ENCODE peak calls at places on chromosomes 3 and 15, in eight cellular contexts. R is AG10803; E is putamen; I is iris pigment epithelial cell; B is heart right ventricle; J is T-helper 9 cell; K is activated CD4-positive, alpha-beta T cell treated with anti-CD3 and anti-CD28 coated beads for 1 hour; V is NCI-H69. L is an unnamed sample.

GRCh38 chr15:100005013-100005412 is 271.8 kb upstream of the LYSMD4 start:
- DNase-seq in I (no peak), E (no peak), V (no peak), J (no peak), R (no peak), K (no peak), B (no peak), L (no peak)

GRCh38 chr15:101013769-101014223 is 94.6 kb downstream of the LRRK1 start:
- DNase-seq in R (no peak), J (no peak), B (no peak), I (no peak), E (no peak), K (no peak), V (peak), L (no peak)

GRCh38 chr3:53816430-53816829 is 29.8 kb downstream of the CHDH start:
- DNase-seq in E (peak), J (no peak), R (no peak), B (no peak), V (no peak), I (no peak), K (no peak), L (no peak)

GRCh38 chr15:31027948-31028586 is 36.6 kb upstream of the MTMR10 start:
- DNase-seq in R (no peak), V (peak), B (no peak), K (no peak), J (no peak), E (no peak), I (no peak), L (no peak)

GRCh38 chr3:184821034-184821433 is 9.1 kb downstream of the VPS8 start:
- DNase-seq in I (no peak), V (no peak), R (no peak), J (no peak), E (no peak), K (no peak), B (no peak), L (no peak)

GRCh38 chr3:117526485-117527079 is 817.0 kb downstream of the TUSC7 start:
- DNase-seq in K (no peak), I (peak), B (no peak), J (no peak), E (peak), R (peak), V (peak), L (no peak)

GRCh38 chr3:71652786-71653419 is 69.4 kb upstream of the FOXP1 start:
- DNase-seq in E (peak), K (no peak), J (no peak), I (peak), R (peak), V (peak), B (no peak), L (no peak)

GRCh38 chr15:86571873-86572272 is 492.2 kb downstream of the AGBL1 start:
- DNase-seq in E (no peak), I (no peak), V (no peak), B (peak), K (no peak), J (no peak), R (no peak), L (no peak)

GRCh38 chr15:88571153-88572029 is 24.9 kb upstream of the DET1 start:
- DNase-seq in R (no peak), E (no peak), V (peak), I (no peak), K (no peak), J (no peak), B (peak), L (no peak)

GRCh38 chr3:132421832-132422231 is 4.5 kb downstream of the DNAJC13 start:
- DNase-seq in E (no peak), R (peak), V (no peak), J (no peak), K (no peak), B (no peak), I (peak), L (no peak)

GRCh38 chr15:74870496-74871213 is 2.5 kb downstream of the SCAMP2 start:
- DNase-seq in E (no peak), J (no peak), B (no peak), R (peak), K (no peak), V (no peak), I (peak), L (no peak)

GRCh38 chr3:168951884-168952283 is 711.6 kb downstream of the MECOM start:
- DNase-seq in R (no peak), I (no peak), J (no peak), B (no peak), E (no peak), V (peak), K (no peak), L (no peak)

GRCh38 chr15:33735637-33736247 is 232.6 kb upstream of the CHRM5 start:
- DNase-seq in J (no peak), B (no peak), K (no peak), R (peak), E (no peak), I (peak), V (peak), L (no peak)

GRCh38 chr15:31824009-31824408 is 206.3 kb upstream of the CHRNA7 start:
- DNase-seq in V (no peak), J (no peak), B (no peak), R (no peak), E (no peak), I (no peak), K (no peak), L (no peak)

GRCh38 chr3:49805367-49805782 is 2.3 kb downstream of the INKA1 start:
- DNase-seq in I (no peak), J (no peak), E (no peak), K (no peak), R (peak), V (peak), B (peak), L (peak)

GRCh38 chr3:99012051-99012450 is 110.6 kb upstream of the DCBLD2 start:
- DNase-seq in J (no peak), R (peak), V (no peak), K (no peak), I (peak), E (no peak), B (no peak), L (no peak)

GRCh38 chr15:70494861-70495571 is 268.3 kb downstream of the UACA start:
- DNase-seq in B (no peak), J (no peak), K (no peak), E (no peak), R (peak), I (peak), V (peak), L (no peak)

GRCh38 chr3:36714343-36714742 is 50.0 kb downstream of the DCLK3 start:
- DNase-seq in K (no peak), R (peak), J (no peak), B (no peak), I (peak), V (no peak), E (peak), L (no peak)

GRCh38 chr15:66089049-66089448 is 164.5 kb downstream of the MEGF11 start:
- DNase-seq in K (no peak), B (peak), J (no peak), I (no peak), R (no peak), V (no peak), E (no peak), L (no peak)

GRCh38 chr3:189186093-189186492 is 14.3 kb downstream of the TPRG1 start:
- DNase-seq in B (no peak), I (peak), V (no peak), E (no peak), R (peak), K (no peak), J (no peak), L (no peak)

GRCh38 chr3:155737844-155738460 is 6.9 kb downstream of the PLCH1 start:
- DNase-seq in K (no peak), V (no peak), B (no peak), R (no peak), J (no peak), I (no peak), E (no peak), L (no peak)

GRCh38 chr3:142088522-142088921 is 60.8 kb downstream of the TFDP2 start:
- DNase-seq in J (no peak), E (no peak), I (peak), R (peak), B (no peak), K (no peak), V (no peak), L (no peak)

GRCh38 chr3:24160424-24160823 is 215.3 kb downstream of the NR1D2 start:
- DNase-seq in R (peak), B (no peak), J (no peak), I (no peak), V (no peak), K (no peak), E (no peak), L (no peak)

GRCh38 chr15:74326759-74327158 is 40.7 kb downstream of the CYP11A1 start:
- DNase-seq in E (no peak), I (peak), V (no peak), R (no peak), J (no peak), B (no peak), K (no peak), L (no peak)

L was measured in activated B cell treated with CpG ODN at 0.5 μM for 24 hours.